ENCODE peak calls at places on chromosomes 2 and 18, in five cellular contexts. One of them, this sample, is unnamed.

GRCh38 chr2:100957971-100958653 is 44.0 kb upstream of the RPL31 start:
- DNase-seq in neural progenitor cell: no peak
- DNase-seq in fibroblast of lung: peak
- DNase-seq in DND-41: no peak
- DNase-seq in kidney: no peak
- DNase-seq in this sample: no peak

GRCh38 chr2:200300650-200301314 is 5.7 kb upstream of the SPATS2L start:
- DNase-seq in DND-41: no peak
- DNase-seq in fibroblast of lung: peak
- DNase-seq in kidney: no peak
- DNase-seq in neural progenitor cell: no peak
- DNase-seq in this sample: no peak

GRCh38 chr2:170375192-170375591 is 197.2 kb downstream of the MYO3B start:
- DNase-seq in fibroblast of lung: no peak
- DNase-seq in DND-41: no peak
- DNase-seq in kidney: no peak
- DNase-seq in neural progenitor cell: no peak
- DNase-seq in this sample: no peak

GRCh38 chr2:201546576-201546975 is 95.0 kb downstream of the STRADB start:
- DNase-seq in DND-41: no peak
- DNase-seq in fibroblast of lung: no peak
- DNase-seq in kidney: no peak
- DNase-seq in neural progenitor cell: no peak
- DNase-seq in this sample: no peak

GRCh38 chr18:36179562-36180334 is 7.5 kb upstream of the MOCOS start:
- DNase-seq in neural progenitor cell: no peak
- DNase-seq in kidney: no peak
- DNase-seq in fibroblast of lung: peak
- DNase-seq in DND-41: no peak
- DNase-seq in this sample: no peak

GRCh38 chr2:229445013-229445412 is 173.9 kb upstream of the PID1 start:
- DNase-seq in DND-41: no peak
- DNase-seq in fibroblast of lung: peak
- DNase-seq in kidney: peak
- DNase-seq in neural progenitor cell: no peak
- DNase-seq in this sample: no peak

GRCh38 chr2:8572712-8573233 is 109.1 kb upstream of the ID2 start:
- DNase-seq in kidney: no peak
- DNase-seq in neural progenitor cell: no peak
- DNase-seq in DND-41: peak
- DNase-seq in fibroblast of lung: no peak
- DNase-seq in this sample: no peak

GRCh38 chr2:208015475-208015874 is 9.9 kb downstream of the PLEKHM3 start:
- DNase-seq in kidney: no peak
- DNase-seq in fibroblast of lung: no peak
- DNase-seq in neural progenitor cell: no peak
- DNase-seq in DND-41: no peak
- DNase-seq in this sample: no peak

GRCh38 chr2:148201075-148202004 is 180.4 kb downstream of the MBD5 start:
- DNase-seq in neural progenitor cell: peak
- DNase-seq in kidney: peak
- DNase-seq in DND-41: peak
- DNase-seq in fibroblast of lung: peak
- DNase-seq in this sample: peak

GRCh38 chr18:8844721-8845148 is 139.4 kb downstream of the MTCL1 start:
- DNase-seq in DND-41: no peak
- DNase-seq in kidney: no peak
- DNase-seq in fibroblast of lung: peak
- DNase-seq in neural progenitor cell: no peak
- DNase-seq in this sample: no peak

GRCh38 chr2:14827226-14828023 is 194.9 kb downstream of the LRATD1 start:
- DNase-seq in DND-41: no peak
- DNase-seq in neural progenitor cell: no peak
- DNase-seq in fibroblast of lung: peak
- DNase-seq in kidney: no peak
- DNase-seq in this sample: no peak

GRCh38 chr2:64957114-64957903 is 31.9 kb upstream of the SLC1A4 start:
- DNase-seq in kidney: no peak
- DNase-seq in DND-41: no peak
- DNase-seq in neural progenitor cell: no peak
- DNase-seq in fibroblast of lung: no peak
- DNase-seq in this sample: no peak

GRCh38 chr2:64952113-64952895 is 36.9 kb upstream of the SLC1A4 start:
- DNase-seq in neural progenitor cell: no peak
- DNase-seq in DND-41: no peak
- DNase-seq in kidney: no peak
- DNase-seq in fibroblast of lung: peak
- DNase-seq in this sample: no peak

GRCh38 chr2:64952896-64953482 is 36.2 kb upstream of the SLC1A4 start:
- DNase-seq in kidney: no peak
- DNase-seq in DND-41: no peak
- DNase-seq in fibroblast of lung: peak
- DNase-seq in neural progenitor cell: no peak
- DNase-seq in this sample: no peak

GRCh38 chr2:64958556-64958955 is 30.6 kb upstream of the SLC1A4 start:
- DNase-seq in DND-41: no peak
- DNase-seq in fibroblast of lung: no peak
- DNase-seq in neural progenitor cell: no peak
- DNase-seq in kidney: no peak
- DNase-seq in this sample: no peak

GRCh38 chr2:64955467-64955866 is 33.7 kb upstream of the SLC1A4 start:
- DNase-seq in fibroblast of lung: no peak
- DNase-seq in neural progenitor cell: no peak
- DNase-seq in kidney: no peak
- DNase-seq in DND-41: no peak
- DNase-seq in this sample: no peak
- H3K9ac ChIP-seq in fibroblast of lung: no peak
- H3K9ac ChIP-seq in neural progenitor cell: no peak
- H3K9ac ChIP-seq in kidney: no peak
- H3K9ac ChIP-seq in DND-41: no peak
- H3K9ac ChIP-seq in this sample: no peak

DNA sequence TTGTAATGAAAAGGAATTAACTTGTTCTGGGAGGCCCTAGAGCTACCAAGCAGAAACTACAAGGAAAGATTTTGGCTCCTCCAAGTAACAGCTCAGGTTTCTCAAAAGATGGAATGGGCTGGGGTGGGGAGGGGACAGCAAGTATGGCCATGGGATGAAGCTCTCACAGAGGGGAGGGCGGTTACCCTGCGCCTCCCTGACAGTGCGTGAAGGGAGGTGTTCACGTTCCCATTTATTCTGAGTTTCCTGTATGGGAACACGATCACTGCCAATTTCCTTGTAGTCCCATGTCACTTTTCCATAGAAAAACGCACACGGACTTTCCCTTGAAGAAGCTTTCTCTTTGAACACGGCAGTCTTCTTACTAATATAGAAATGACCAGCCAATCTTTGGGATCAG is 17.0 kb downstream of the CDC42EP3 start:
- DNase-seq in kidney: no peak
- DNase-seq in DND-41: no peak
- DNase-seq in neural progenitor cell: peak
- DNase-seq in fibroblast of lung: no peak
- DNase-seq in this sample: no peak
- H3K9ac ChIP-seq in kidney: no peak
- H3K9ac ChIP-seq in DND-41: no peak
- H3K9ac ChIP-seq in neural progenitor cell: no peak
- H3K9ac ChIP-seq in fibroblast of lung: no peak
- H3K9ac ChIP-seq in this sample: no peak

GRCh38 chr2:218980800-218981389 is 4.1 kb downstream of the FEV start:
- DNase-seq in fibroblast of lung: no peak
- DNase-seq in neural progenitor cell: no peak
- DNase-seq in DND-41: no peak
- DNase-seq in kidney: peak
- DNase-seq in this sample: no peak
- H3K9ac ChIP-seq in fibroblast of lung: no peak
- H3K9ac ChIP-seq in neural progenitor cell: no peak
- H3K9ac ChIP-seq in DND-41: no peak
- H3K9ac ChIP-seq in kidney: no peak
- H3K9ac ChIP-seq in this sample: no peak

DNA sequence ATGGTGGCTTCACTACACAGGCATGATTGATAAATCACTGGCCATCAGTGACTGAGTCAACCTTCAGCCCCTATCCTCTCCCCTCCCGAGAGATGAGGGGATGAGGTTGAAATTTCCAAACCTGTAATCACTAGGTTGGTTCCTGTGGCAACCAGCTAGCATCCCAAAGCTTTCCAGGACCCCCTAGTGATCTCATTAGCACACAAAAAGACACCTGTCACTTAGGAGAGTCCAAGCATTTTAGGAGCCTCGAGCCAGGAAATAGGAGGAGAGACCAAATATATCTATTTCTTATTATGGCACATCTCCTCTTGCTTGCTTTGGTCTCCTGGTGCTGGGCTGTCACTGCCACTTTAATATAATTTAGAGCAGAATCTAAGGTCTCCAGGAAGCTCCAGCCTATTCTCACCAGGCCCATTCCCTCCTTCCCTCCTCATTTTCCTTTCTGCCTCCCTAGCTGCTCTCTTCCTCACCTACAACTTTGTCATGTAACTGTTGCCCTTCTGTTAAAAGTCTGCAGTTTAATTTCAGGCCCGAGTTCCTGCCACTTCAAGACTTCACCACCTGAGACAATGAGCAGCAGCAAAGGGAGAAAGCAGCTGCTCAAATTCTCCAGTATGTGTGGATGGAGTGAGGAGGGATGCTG is 33.2 kb upstream of the NAB1 start:
- DNase-seq in DND-41: no peak
- DNase-seq in fibroblast of lung: no peak
- DNase-seq in kidney: no peak
- DNase-seq in neural progenitor cell: no peak
- DNase-seq in this sample: peak
- H3K9ac ChIP-seq in DND-41: no peak
- H3K9ac ChIP-seq in fibroblast of lung: no peak
- H3K9ac ChIP-seq in kidney: no peak
- H3K9ac ChIP-seq in neural progenitor cell: no peak
- H3K9ac ChIP-seq in this sample: no peak

GRCh38 chr18:77208969-77209368 is 40.7 kb upstream of the GALR1 start:
- DNase-seq in kidney: no peak
- DNase-seq in fibroblast of lung: peak
- DNase-seq in neural progenitor cell: no peak
- DNase-seq in DND-41: peak
- DNase-seq in this sample: no peak
- H3K9ac ChIP-seq in kidney: no peak
- H3K9ac ChIP-seq in fibroblast of lung: no peak
- H3K9ac ChIP-seq in neural progenitor cell: no peak
- H3K9ac ChIP-seq in DND-41: peak
- H3K9ac ChIP-seq in this sample: no peak

GRCh38 chr2:231523451-231524266 is 6.6 kb downstream of the NMUR1 start:
- DNase-seq in fibroblast of lung: no peak
- DNase-seq in kidney: peak
- DNase-seq in DND-41: peak
- DNase-seq in neural progenitor cell: no peak
- DNase-seq in this sample: no peak
- H3K9ac ChIP-seq in fibroblast of lung: no peak
- H3K9ac ChIP-seq in kidney: no peak
- H3K9ac ChIP-seq in DND-41: no peak
- H3K9ac ChIP-seq in neural progenitor cell: no peak
- H3K9ac ChIP-seq in this sample: no peak

DNA sequence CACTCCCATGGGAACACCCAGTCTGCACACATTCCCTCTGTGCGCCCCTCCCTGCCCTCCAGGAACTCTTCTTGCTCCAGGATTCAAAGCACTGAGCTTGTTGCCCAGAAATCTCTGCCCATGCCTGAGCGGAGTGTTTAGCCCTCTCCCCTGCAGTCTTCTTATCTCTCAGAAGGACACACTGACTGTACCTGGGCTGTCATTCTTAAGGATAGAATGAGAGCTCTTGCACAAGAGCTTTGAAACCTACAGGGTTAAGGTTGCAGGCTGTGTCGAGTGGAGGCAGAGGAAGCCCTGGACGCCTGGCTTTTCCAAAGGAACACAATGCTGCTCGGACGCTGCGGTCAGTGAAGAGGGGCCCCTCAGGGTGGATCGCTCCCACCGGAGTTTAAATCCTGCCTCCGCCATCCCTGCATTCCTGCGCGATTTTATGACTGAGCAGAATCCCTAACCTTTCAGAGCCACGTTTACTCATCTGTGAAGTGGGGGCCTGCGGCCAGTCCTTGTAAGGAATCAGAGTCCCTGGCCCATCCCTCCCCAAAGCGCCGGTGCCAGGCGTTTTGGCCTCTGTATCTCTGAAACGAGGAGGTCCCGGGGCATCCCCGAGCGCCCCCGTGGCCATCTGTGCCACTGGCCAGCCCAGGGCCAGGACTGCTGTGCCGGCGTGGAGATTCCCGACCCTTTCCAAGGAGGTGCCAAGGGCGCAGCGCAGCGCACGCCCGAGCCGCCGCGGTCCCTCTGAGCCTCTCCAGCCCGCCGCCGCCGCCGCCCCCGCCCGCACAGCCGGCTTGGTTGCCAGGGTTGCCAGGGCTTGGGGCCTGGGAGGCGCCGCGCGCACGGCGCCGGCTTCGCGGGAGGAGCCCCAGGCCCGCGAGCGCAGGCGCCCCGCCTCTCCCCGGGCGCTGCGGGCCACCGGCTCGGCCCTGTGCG is 58.9 kb downstream of the FAM168B start:
- DNase-seq in DND-41: no peak
- DNase-seq in fibroblast of lung: peak
- DNase-seq in kidney: no peak
- DNase-seq in neural progenitor cell: peak
- DNase-seq in this sample: peak
- H3K9ac ChIP-seq in DND-41: no peak
- H3K9ac ChIP-seq in fibroblast of lung: no peak
- H3K9ac ChIP-seq in kidney: no peak
- H3K9ac ChIP-seq in neural progenitor cell: no peak
- H3K9ac ChIP-seq in this sample: peak

DNA sequence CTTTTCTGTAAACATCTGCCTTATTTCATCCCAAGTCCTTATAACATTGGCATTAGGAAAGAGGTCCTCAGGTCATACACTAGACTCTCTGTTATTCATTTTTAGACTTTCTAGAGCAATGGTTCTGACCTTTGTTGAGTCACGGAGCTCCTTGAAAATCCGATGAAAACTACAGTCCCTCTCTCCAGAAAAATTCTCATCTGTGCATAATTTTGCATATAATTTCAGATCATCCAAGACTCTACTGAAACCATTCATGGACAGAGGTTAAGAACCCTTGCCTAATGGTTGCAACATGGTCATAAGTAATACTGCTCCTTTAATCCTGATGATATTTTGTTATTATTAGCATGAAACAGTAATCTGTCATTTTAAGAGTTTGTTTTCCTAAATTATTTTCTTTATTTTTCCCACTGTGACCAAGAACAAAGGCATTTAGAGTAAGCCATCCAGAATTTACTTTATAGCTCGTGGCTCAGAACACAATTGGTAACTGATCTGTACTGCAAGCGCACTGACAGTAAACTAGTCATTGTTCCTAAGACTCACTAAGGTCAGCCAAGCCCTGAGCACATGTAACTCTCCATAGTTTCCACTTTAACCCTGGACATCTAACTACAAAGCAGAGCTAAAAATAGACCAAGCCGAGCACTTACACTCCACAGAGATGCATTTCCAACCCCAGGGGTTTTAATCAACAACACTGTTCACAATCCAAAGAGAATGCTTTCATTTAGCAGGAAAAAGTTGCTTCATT is 8.4 kb downstream of the MYOM1 start:
- DNase-seq in kidney: no peak
- DNase-seq in DND-41: no peak
- DNase-seq in neural progenitor cell: no peak
- DNase-seq in fibroblast of lung: peak
- DNase-seq in this sample: no peak
- H3K9ac ChIP-seq in kidney: no peak
- H3K9ac ChIP-seq in DND-41: no peak
- H3K9ac ChIP-seq in neural progenitor cell: no peak
- H3K9ac ChIP-seq in fibroblast of lung: no peak
- H3K9ac ChIP-seq in this sample: no peak

GRCh38 chr2:239397856-239398470 is 2.9 kb downstream of the HDAC4 start:
- DNase-seq in DND-41: peak
- DNase-seq in kidney: no peak
- DNase-seq in fibroblast of lung: peak
- DNase-seq in neural progenitor cell: no peak
- DNase-seq in this sample: no peak
- H3K9ac ChIP-seq in DND-41: peak
- H3K9ac ChIP-seq in kidney: no peak
- H3K9ac ChIP-seq in fibroblast of lung: no peak
- H3K9ac ChIP-seq in neural progenitor cell: no peak
- H3K9ac ChIP-seq in this sample: peak

This sample was measured in NT2/D1.